ENCODE peak calls at places on chromosome 17, in five cellular contexts. L, D, T, A and G are unnamed samples.

GRCh38 chr17:75152971-75153853 is 1.1 kb downstream of the JPT1 start:
- DNase-seq in T (peak; percentile 76), L (no peak), D (peak; percentile 68), A (no peak), G (no peak)

GRCh38 chr17:51056813-51057510 is 63.7 kb downstream of the SPAG9 start:
- DNase-seq in T (no peak), A (peak; percentile 32), D (peak; percentile 77), L (peak; percentile 94), G (peak; percentile 44)

GRCh38 chr17:6843241-6843890 is 11.8 kb upstream of the TEKT1 start:
- DNase-seq in T (no peak), L (peak; percentile 13), A (peak; percentile 48), D (peak; percentile 48), G (no peak)

GRCh38 chr17:12599185-12599920 is 66.3 kb upstream of the MYOCD start:
- DNase-seq in A (no peak), D (no peak), T (no peak), L (no peak), G (no peak)

GRCh38 chr17:47470836-47471235 is 60.1 kb upstream of the NPEPPS start:
- DNase-seq in T (no peak), D (no peak), L (no peak), A (no peak), G (no peak)

GRCh38 chr17:32943206-32943605 is 15.3 kb downstream of the TMEM98 start:
- DNase-seq in T (no peak), D (no peak), A (no peak), L (no peak), G (no peak)

GRCh38 chr17:6388416-6388815 is 46.5 kb downstream of the AIPL1 start:
- DNase-seq in A (no peak), T (no peak), D (no peak), L (no peak), G (no peak)

GRCh38 chr17:10987786-10988185 is 149.9 kb upstream of the PIRT start:
- DNase-seq in L (no peak), T (no peak), A (no peak), D (no peak), G (no peak)

GRCh38 chr17:44981221-44981968 is 13.3 kb upstream of the C1QL1 start:
- DNase-seq in L (peak; percentile 27), D (no peak), T (no peak), A (no peak), G (no peak)

GRCh38 chr17:10127819-10128375 is 70.5 kb downstream of the GAS7 start:
- DNase-seq in T (peak; percentile 59), L (peak; percentile 88), D (no peak), A (no peak), G (no peak)

GRCh38 chr17:72725432-72726068 is 366.9 kb downstream of the SLC39A11 start:
- DNase-seq in D (peak; percentile 76), A (peak; percentile 66), L (no peak), T (peak; percentile 69), G (no peak)

GRCh38 chr17:7841622-7842379 is 7.8 kb downstream of the KDM6B start:
- DNase-seq in L (no peak), D (peak; percentile 86), A (peak; percentile 79), T (peak; percentile 92), G (no peak)

GRCh38 chr17:75876190-75876937 is 2.0 kb downstream of the TRIM47 start:
- DNase-seq in A (peak; percentile 84), D (peak; percentile 69), L (no peak), T (peak; percentile 86), G (peak; percentile 27)

GRCh38 chr17:67067571-67068517 is 23.5 kb downstream of the CACNG1 start:
- DNase-seq in A (no peak), T (no peak), D (no peak), L (no peak), G (no peak)

GRCh38 chr17:17700251-17700969 is 19.2 kb downstream of the RAI1 start:
- DNase-seq in T (peak; percentile 52), D (no peak), L (no peak), A (no peak), G (no peak)

GRCh38 chr17:64411999-64412771 is 21.5 kb upstream of the PECAM1 start:
- DNase-seq in A (no peak), D (no peak), T (peak; percentile 41), L (no peak), G (no peak)

GRCh38 chr17:8518858-8519257 is 83.2 kb downstream of the NDEL1 start:
- DNase-seq in D (no peak), A (no peak), T (no peak), L (no peak), G (no peak)

GRCh38 chr17:75036643-75037268 is 10.0 kb downstream of the ATP5PD start:
- DNase-seq in A (peak; percentile 89), L (no peak), T (peak; percentile 90), D (no peak), G (no peak)

GRCh38 chr17:17191961-17192381 is 14.2 kb downstream of the PLD6 start:
- DNase-seq in A (no peak), L (no peak), T (no peak), D (no peak), G (no peak)

GRCh38 chr17:12522743-12523181 is 142.9 kb upstream of the MYOCD start:
- DNase-seq in T (peak; percentile 51), D (no peak), A (no peak), L (peak; percentile 80), G (no peak)

GRCh38 chr17:19024101-19025078 is 19.8 kb upstream of the FAM83G start:
- DNase-seq in A (no peak), L (no peak), T (no peak), D (no peak), G (no peak)

GRCh38 chr17:44363613-44364159 is at the start of gene FAM171A2:
- DNase-seq in D (peak; percentile 71), L (no peak), A (no peak), T (peak; percentile 53), G (no peak)

GRCh38 chr17:27506348-27507218 is 50.3 kb downstream of the KSR1 start:
- DNase-seq in A (no peak), L (no peak), D (peak; percentile 85), T (no peak), G (peak; percentile 38)

GRCh38 chr17:19533718-19534561 is at the start of gene SLC47A1:
- DNase-seq in L (no peak), D (peak; percentile 10), A (no peak), T (peak; percentile 20), G (no peak)

GRCh38 chr17:58960068-58960467 is 146.6 kb downstream of the TRIM37 start:
- DNase-seq in D (peak; percentile 61), A (peak; percentile 63), T (no peak), L (peak; percentile 38), G (peak; percentile 35)

GRCh38 chr17:27766438-27766837 is 33.9 kb downstream of the NOS2 start:
- DNase-seq in L (no peak), D (no peak), T (no peak), A (no peak), G (no peak)

GRCh38 chr17:35715416-35715815 is 16.0 kb upstream of the RASL10B start:
- DNase-seq in D (no peak), T (no peak), L (no peak), A (no peak), G (no peak)

GRCh38 chr17:7004398-7005253 is 7.8 kb upstream of the RNASEK start:
- DNase-seq in T (no peak), D (peak; percentile 75), A (peak; percentile 56), L (no peak), G (no peak)

GRCh38 chr17:51197754-51198153 is 31.5 kb downstream of the NME2 start:
- DNase-seq in T (no peak), A (no peak), L (no peak), D (no peak), G (no peak)

GRCh38 chr17:74305865-74306654 is 20.0 kb upstream of the KIF19 start:
- DNase-seq in A (no peak), T (no peak), D (no peak), L (no peak), G (no peak)

GRCh38 chr17:7440823-7441174 is 1.5 kb downstream of the FGF11 start:
- DNase-seq in L (no peak), D (peak; percentile 51), T (peak; percentile 28), A (no peak), G (no peak)

DNA sequence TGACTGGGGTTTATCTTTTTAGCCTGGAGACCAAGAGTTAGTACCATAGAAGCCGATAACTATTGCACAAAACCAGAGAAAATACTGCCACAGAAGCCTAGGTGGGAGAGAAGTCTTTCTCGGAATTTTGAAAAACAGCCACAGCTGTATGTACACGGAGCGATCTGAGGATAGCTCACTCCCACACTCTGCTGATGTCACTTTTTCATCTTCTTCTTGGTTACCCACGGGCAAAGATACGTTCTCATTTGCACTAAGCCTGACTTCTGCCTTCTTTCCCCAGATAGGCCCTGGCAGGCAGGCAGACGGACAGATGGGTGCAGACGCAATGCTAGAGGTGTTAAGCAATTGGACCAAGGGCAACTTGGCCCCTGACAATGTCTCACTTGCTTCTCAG is 9.1 kb upstream of the CBX4 start:
- DNase-seq in A (no peak), T (no peak), D (no peak), L (no peak), G (no peak)
- H3K4me3 ChIP-seq in A (no peak overlapping the region), T (no peak overlapping the region), D (no peak overlapping the region), L (no peak overlapping the region), G (no peak overlapping the region)

GRCh38 chr17:81337449-81337848 is 42.3 kb upstream of the SLC38A10 start:
- DNase-seq in L (no peak), D (no peak), T (peak; percentile 67), A (no peak), G (no peak)
- TF ChIP-seq CTCF in L (no peak), D (no peak), T (no peak), A (no peak), G (no peak)

GRCh38 chr17:81710514-81711308 is 1.4 kb upstream of the SLC25A10 start:
- DNase-seq in T (peak; percentile 53), D (no peak), A (no peak), L (no peak), G (no peak)

GRCh38 chr17:81713004-81713555 is 996 bp downstream of the SLC25A10 start:
- DNase-seq in L (no peak), T (no peak), A (no peak), D (no peak), G (no peak)

GRCh38 chr17:81713556-81714411 is 1.7 kb downstream of the SLC25A10 start:
- DNase-seq in T (peak; percentile 69), L (no peak), D (no peak), A (no peak), G (no peak)

GRCh38 chr17:81712468-81713003 is 452 bp downstream of the SLC25A10 start:
- DNase-seq in D (no peak), L (no peak), A (no peak), T (peak; percentile 46), G (no peak)

GRCh38 chr17:81711814-81712467 is at the start of gene SLC25A10:
- DNase-seq in L (no peak), D (peak; percentile 92), T (peak; percentile 92), A (peak; percentile 68), G (peak; percentile 49)
- H3K4me3 ChIP-seq in L (peak within 1 kb of the TSS; percentile 53), D (peak within 1 kb of the TSS; percentile 80), T (peak within 1 kb of the TSS; percentile 75), A (peak within 1 kb of the TSS; percentile 66), G (peak within 1 kb of the TSS; percentile 80)

GRCh38 chr17:2778489-2778888 is 17.7 kb upstream of the RAP1GAP2 start:
- DNase-seq in A (no peak), D (no peak), L (no peak), T (no peak), G (no peak)

GRCh38 chr17:2780256-2780655 is 16.0 kb upstream of the RAP1GAP2 start:
- DNase-seq in T (no peak), L (no peak), A (no peak), D (no peak), G (no peak)

GRCh38 chr17:2779545-2779944 is 16.7 kb upstream of the RAP1GAP2 start:
- DNase-seq in A (no peak), L (no peak), T (no peak), D (no peak), G (no peak)

GRCh38 chr17:2776589-2777241 is 19.5 kb upstream of the RAP1GAP2 start:
- DNase-seq in A (no peak), L (no peak), T (peak; percentile 24), D (no peak), G (no peak)

GRCh38 chr17:2777242-2777867 is 18.9 kb upstream of the RAP1GAP2 start:
- DNase-seq in T (no peak), A (no peak), L (no peak), D (no peak), G (no peak)
- TF ChIP-seq CTCF in T (no peak), A (peak; percentile 8), L (no peak), D (no peak), G (no peak)